ENCODE peak calls at places on chromosomes 12 and 14, in nine cellular contexts. R is fibroblast of pulmonary artery, V is kidney epithelial cell, W is lower leg skin, T is psoas muscle, Z is upper lobe of left lung, E is epithelial cell of esophagus, C is thoracic aorta, H is astrocyte of the cerebellum. K is an unnamed sample.

GRCh38 chr14:29016050-29016900 is 249.7 kb downstream of the FOXG1 start:
- DNase-seq in R (peak), V (no peak), W (no peak), T (peak), Z (no peak), E (peak), C (no peak), H (peak), K (no peak)

GRCh38 chr12:62817556-62818271 is 117.2 kb downstream of the PPM1H start:
- DNase-seq in R (peak), V (no peak), W (no peak), T (no peak), Z (no peak), E (peak), C (no peak), H (peak), K (peak)

GRCh38 chr14:90499908-90500664 is 103.3 kb downstream of the CALM1 start:
- DNase-seq in R (no peak), V (no peak), W (no peak), T (no peak), Z (no peak), E (no peak), C (no peak), H (no peak), K (no peak)

GRCh38 chr14:61203059-61203753 is 77.9 kb downstream of the TMEM30B start:
- DNase-seq in R (no peak), V (no peak), W (no peak), T (no peak), Z (no peak), E (no peak), C (no peak), H (no peak), K (no peak)

GRCh38 chr12:66014818-66015217 is 115.7 kb downstream of the LLPH start:
- DNase-seq in R (peak), V (no peak), W (no peak), T (no peak), Z (no peak), E (peak), C (no peak), H (no peak), K (peak)

GRCh38 chr12:107287436-107288413 is 194.4 kb upstream of the CRY1 start:
- DNase-seq in R (no peak), V (no peak), W (no peak), T (no peak), Z (no peak), E (peak), C (no peak), H (no peak), K (no peak)

GRCh38 chr12:2642896-2643425 is 151.8 kb upstream of the FKBP4 start:
- DNase-seq in R (no peak), V (no peak), W (no peak), T (no peak), Z (peak), E (no peak), C (no peak), H (no peak), K (no peak)

GRCh38 chr14:54902143-54902520 is 494 bp downstream of the GCH1 start:
- DNase-seq in R (peak), V (no peak), W (peak), T (peak), Z (peak), E (peak), C (peak), H (no peak), K (no peak)

GRCh38 chr14:101113108-101113612 is 209.6 kb upstream of the RTL1 start:
- DNase-seq in R (no peak), V (no peak), W (no peak), T (no peak), Z (peak), E (no peak), C (no peak), H (no peak), K (no peak)

GRCh38 chr14:74956280-74957072 is 1.1 kb upstream of the PGF start:
- DNase-seq in R (no peak), V (no peak), W (no peak), T (no peak), Z (no peak), E (no peak), C (no peak), H (no peak), K (no peak)

GRCh38 chr12:86143162-86143561 is 113.0 kb downstream of the MGAT4C start:
- DNase-seq in R (no peak), V (no peak), W (no peak), T (no peak), Z (no peak), E (no peak), C (no peak), H (no peak), K (no peak)

GRCh38 chr12:94872007-94872653 is 131.4 kb downstream of the NDUFA12 start:
- DNase-seq in R (no peak), V (no peak), W (no peak), T (no peak), Z (no peak), E (peak), C (no peak), H (no peak), K (no peak)

GRCh38 chr12:104709692-104710435 is 248.2 kb downstream of the SLC41A2 start:
- DNase-seq in R (no peak), V (no peak), W (no peak), T (no peak), Z (peak), E (no peak), C (no peak), H (no peak), K (no peak)

GRCh38 chr14:105059917-105060565 is 5.2 kb downstream of the GPR132 start:
- DNase-seq in R (no peak), V (no peak), W (no peak), T (no peak), Z (no peak), E (no peak), C (no peak), H (no peak), K (no peak)

GRCh38 chr14:76257111-76257803 is 105.5 kb downstream of the GPATCH2L start:
- DNase-seq in R (peak), V (no peak), W (no peak), T (no peak), Z (no peak), E (no peak), C (no peak), H (no peak), K (peak)

GRCh38 chr12:43930032-43930431 is 94.2 kb downstream of the TMEM117 start:
- DNase-seq in R (no peak), V (no peak), W (no peak), T (no peak), Z (no peak), E (no peak), C (no peak), H (no peak), K (no peak)

GRCh38 chr14:72443991-72444431 is 449.9 kb downstream of the DPF3 start:
- DNase-seq in R (no peak), V (no peak), W (no peak), T (no peak), Z (no peak), E (no peak), C (no peak), H (no peak), K (no peak)

GRCh38 chr12:121181181-121181580 is 28.7 kb upstream of the P2RX4 start:
- DNase-seq in R (peak), V (no peak), W (no peak), T (no peak), Z (no peak), E (no peak), C (no peak), H (no peak), K (no peak)

GRCh38 chr14:87888136-87888999 is 104.6 kb downstream of the GALC start:
- DNase-seq in R (peak), V (no peak), W (no peak), T (peak), Z (no peak), E (peak), C (no peak), H (no peak), K (no peak)
- TF ChIP-seq CTCF in R (peak), V (peak), W (no peak), T (no peak), Z (peak), E (peak), C (no peak), H (peak), K (peak)

GRCh38 chr12:49338830-49339463 is 2.0 kb upstream of the C1QL4 start:
- DNase-seq in R (no peak), V (no peak), W (no peak), T (no peak), Z (peak), E (no peak), C (no peak), H (no peak), K (no peak)

GRCh38 chr12:49335118-49335954 is 1.7 kb downstream of the C1QL4 start:
- DNase-seq in R (no peak), V (no peak), W (no peak), T (no peak), Z (no peak), E (no peak), C (no peak), H (no peak), K (no peak)

GRCh38 chr12:49334681-49335080 is 2.3 kb downstream of the C1QL4 start:
- DNase-seq in R (no peak), V (no peak), W (no peak), T (no peak), Z (peak), E (no peak), C (no peak), H (no peak), K (no peak)

GRCh38 chr12:49335955-49336644 is 888 bp downstream of the C1QL4 start:
- DNase-seq in R (no peak), V (no peak), W (no peak), T (no peak), Z (no peak), E (no peak), C (no peak), H (no peak), K (no peak)

GRCh38 chr12:49336645-49337584 is at the start of gene C1QL4:
- DNase-seq in R (peak), V (no peak), W (peak), T (peak), Z (peak), E (peak), C (peak), H (peak), K (no peak)
- H3K4me3 ChIP-seq in R (peak), V (peak), W (no peak), T (peak), Z (peak), E (peak), C (peak), H (peak), K (peak)

GRCh38 chr12:53601296-53601847 is 24.8 kb downstream of the ATF7 start:
- DNase-seq in R (no peak), V (no peak), W (no peak), T (no peak), Z (no peak), E (no peak), C (no peak), H (no peak), K (no peak)

GRCh38 chr12:53602176-53602942 is 23.8 kb downstream of the ATF7 start:
- DNase-seq in R (no peak), V (no peak), W (no peak), T (no peak), Z (no peak), E (no peak), C (no peak), H (no peak), K (no peak)

GRCh38 chr12:53596920-53597363 is 29.2 kb downstream of the ATF7 start:
- DNase-seq in R (peak), V (no peak), W (no peak), T (no peak), Z (no peak), E (no peak), C (no peak), H (peak), K (peak)

GRCh38 chr12:53600490-53601295 is 25.5 kb downstream of the ATF7 start:
- DNase-seq in R (no peak), V (no peak), W (no peak), T (no peak), Z (no peak), E (no peak), C (no peak), H (no peak), K (no peak)

DNA sequence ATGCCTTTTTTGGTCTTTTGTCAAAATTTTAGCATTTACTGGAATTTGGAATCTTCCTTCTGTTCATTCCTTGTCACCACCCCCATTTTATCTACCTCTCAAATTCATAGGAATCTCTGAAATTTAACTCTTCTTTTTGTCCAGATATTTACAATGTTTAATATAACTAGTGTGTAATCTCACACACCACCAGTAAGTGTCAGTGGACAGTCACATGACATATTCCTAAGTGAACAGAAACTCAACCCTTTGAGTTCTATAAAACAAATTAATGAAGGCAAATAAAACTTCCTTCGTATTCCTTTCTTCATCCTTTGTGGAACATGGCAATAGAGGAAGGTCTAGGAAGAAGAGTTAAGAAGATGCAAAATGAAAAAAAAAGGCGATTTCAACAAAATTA is 26.6 kb downstream of the ATF7 start:
- DNase-seq in R (no peak), V (no peak), W (no peak), T (no peak), Z (no peak), E (no peak), C (no peak), H (no peak), K (no peak)
- TF ChIP-seq CTCF in R (no peak), V (peak), W (no peak), T (peak), Z (peak), E (no peak), C (no peak), H (no peak), K (no peak)

GRCh38 chr12:19482551-19483109 is 43.3 kb downstream of the AEBP2 start:
- DNase-seq in R (peak), V (no peak), W (peak), T (peak), Z (peak), E (peak), C (no peak), H (no peak), K (no peak)
- H3K4me3 ChIP-seq in R (no peak), V (no peak), W (no peak), T (no peak), Z (no peak), E (no peak), C (peak), H (no peak), K (no peak)

GRCh38 chr14:25239170-25239569 is 189.2 kb upstream of the STXBP6 start:
- DNase-seq in R (no peak), V (no peak), W (no peak), T (no peak), Z (no peak), E (no peak), C (no peak), H (no peak), K (no peak)

GRCh38 chr14:25233613-25234012 is 183.7 kb upstream of the STXBP6 start:
- DNase-seq in R (no peak), V (no peak), W (no peak), T (no peak), Z (no peak), E (no peak), C (no peak), H (no peak), K (no peak)

DNA sequence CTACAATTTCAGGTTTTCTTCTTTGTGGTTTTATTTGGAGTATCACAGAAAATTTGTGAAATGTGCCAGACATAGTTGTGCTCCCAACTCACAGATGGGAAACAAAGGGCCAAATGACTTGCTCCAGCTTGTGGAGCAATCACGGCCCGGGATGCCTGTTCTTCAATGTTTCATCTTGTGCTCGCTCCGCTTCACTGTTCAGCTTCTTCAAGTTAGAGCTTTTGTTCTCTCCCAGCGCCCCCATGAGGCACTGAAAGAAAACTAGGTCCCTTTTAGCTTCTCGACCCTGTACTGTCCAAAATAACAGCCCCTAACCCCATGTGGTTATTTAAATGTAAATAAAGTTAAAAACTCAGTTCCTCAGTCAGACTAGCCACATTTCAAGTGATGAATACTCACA is 187.9 kb upstream of the STXBP6 start:
- DNase-seq in R (peak), V (no peak), W (no peak), T (no peak), Z (no peak), E (peak), C (no peak), H (no peak), K (no peak)
- TF ChIP-seq CTCF in R (no peak), V (peak), W (no peak), T (no peak), Z (no peak), E (no peak), C (no peak), H (peak), K (no peak)